ENCODE peak calls at places on chromosome 20, in five cellular contexts. S is A549, H is body of pancreas, Q is NB4, G is breast epithelium. Z is an unnamed sample.

GRCh38 chr20:21323640-21324039 is 20.5 kb downstream of the XRN2 start:
- DNase-seq in S (peak), H (no peak), Q (no peak), G (no peak), Z (no peak)

GRCh38 chr20:60055740-60056139 is 97.5 kb downstream of the CDH26 start:
- DNase-seq in S (no peak), H (peak), Q (peak), G (no peak), Z (no peak)

GRCh38 chr20:16397053-16397452 is 176.2 kb downstream of the KIF16B start:
- DNase-seq in S (no peak), H (peak), Q (no peak), G (peak), Z (peak)

GRCh38 chr20:55173601-55174000 is 698.2 kb downstream of the DOK5 start:
- DNase-seq in S (no peak), H (no peak), Q (no peak), G (no peak), Z (peak)

GRCh38 chr20:41848180-41848579 is 230.0 kb upstream of the CHD6 start:
- DNase-seq in S (peak), H (no peak), Q (peak), G (no peak), Z (no peak)

GRCh38 chr20:6178537-6178936 is 55.7 kb upstream of the FERMT1 start:
- DNase-seq in S (peak), H (no peak), Q (peak), G (no peak), Z (no peak)

GRCh38 chr20:63330940-63331339 is 30.2 kb downstream of the CHRNA4 start:
- DNase-seq in S (no peak), H (no peak), Q (no peak), G (no peak), Z (no peak)

GRCh38 chr20:63578224-63579016 is 4.4 kb upstream of the HELZ2 start:
- DNase-seq in S (no peak), H (no peak), Q (no peak), G (no peak), Z (no peak)

GRCh38 chr20:59518881-59519706 is 85.2 kb upstream of the PHACTR3 start:
- DNase-seq in S (peak), H (peak), Q (peak), G (no peak), Z (peak)

GRCh38 chr20:3465301-3465700 is 5.5 kb upstream of the ATRN start:
- DNase-seq in S (no peak), H (no peak), Q (no peak), G (no peak), Z (no peak)

GRCh38 chr20:44548171-44548678 is 26.4 kb upstream of the SERINC3 start:
- DNase-seq in S (no peak), H (no peak), Q (no peak), G (no peak), Z (no peak)

GRCh38 chr20:62625516-62625915 is 16.8 kb upstream of the SLCO4A1 start:
- DNase-seq in S (no peak), H (no peak), Q (no peak), G (no peak), Z (no peak)

GRCh38 chr20:58551631-58552030 is 36.4 kb upstream of the APCDD1L start:
- DNase-seq in S (no peak), H (no peak), Q (no peak), G (no peak), Z (peak)

DNA sequence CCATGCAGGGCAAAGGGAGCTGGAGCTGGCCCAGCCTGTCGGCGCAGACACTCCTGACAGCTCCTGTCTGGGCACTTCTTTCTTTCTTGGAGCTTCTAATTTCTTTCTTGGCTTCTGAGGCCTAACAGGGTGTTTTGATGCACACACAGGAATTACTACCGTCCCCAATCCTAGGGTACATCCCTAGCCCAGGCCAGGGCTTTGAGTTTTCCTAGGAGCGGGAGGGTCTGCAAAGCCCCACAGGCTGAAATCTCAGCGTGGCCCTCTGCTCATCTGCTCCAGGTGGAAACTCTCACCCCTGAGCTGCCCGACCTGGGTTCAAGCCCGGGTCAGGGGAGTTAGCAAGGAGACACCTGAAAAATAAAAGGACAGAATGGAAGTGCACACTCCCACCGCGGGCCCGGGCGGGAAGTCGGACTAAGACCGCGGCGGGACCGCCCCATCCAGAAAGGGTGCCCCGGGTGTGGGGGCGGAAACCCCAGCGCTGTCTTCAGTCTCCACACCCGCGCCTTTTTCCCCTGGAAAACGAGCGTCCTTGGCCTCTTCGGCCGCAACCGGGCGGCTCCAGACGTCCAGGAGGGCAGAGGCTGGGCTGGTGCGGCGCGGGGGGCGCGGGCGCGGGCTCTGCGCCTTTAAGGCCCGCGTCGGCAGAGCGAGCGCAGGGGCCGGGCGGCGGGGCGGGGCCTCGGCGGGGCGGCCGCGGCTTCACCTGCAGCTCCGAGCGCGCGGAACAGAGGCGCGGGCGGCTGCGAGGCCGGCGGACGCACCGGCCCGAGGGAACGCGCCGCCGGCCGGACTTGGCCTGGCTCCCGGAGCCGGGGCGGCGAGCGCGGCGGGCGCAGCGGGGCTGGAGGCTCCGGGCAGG is at the start of gene CDH4:
- DNase-seq in S (peak), H (peak), Q (no peak), G (no peak), Z (no peak)
- TF ChIP-seq POLR2A in S (peak), H (no peak), Q (no peak), G (no peak), Z (no peak)

GRCh38 chr20:1489764-1490436 is 1.3 kb downstream of the SIRPB2 start:
- DNase-seq in S (no peak), H (no peak), Q (peak), G (no peak), Z (peak)
- TF ChIP-seq CTCF in S (no peak), H (no peak), Q (no peak), G (no peak), Z (no peak)

GRCh38 chr20:50388733-50389436 is 121.3 kb upstream of the PTPN1 start:
- DNase-seq in S (no peak), H (no peak), Q (no peak), G (no peak), Z (no peak)

GRCh38 chr20:50390685-50391443 is 119.3 kb upstream of the PTPN1 start:
- DNase-seq in S (no peak), H (no peak), Q (no peak), G (no peak), Z (peak)

GRCh38 chr20:50389437-50389807 is 120.8 kb upstream of the PTPN1 start:
- DNase-seq in S (no peak), H (peak), Q (no peak), G (no peak), Z (peak)

GRCh38 chr20:50391444-50392137 is 118.6 kb upstream of the PTPN1 start:
- DNase-seq in S (no peak), H (no peak), Q (no peak), G (no peak), Z (no peak)

GRCh38 chr20:50389808-50390684 is 120.1 kb upstream of the PTPN1 start:
- DNase-seq in S (no peak), H (no peak), Q (no peak), G (no peak), Z (no peak)
- TF ChIP-seq POLR2A in S (no peak), H (no peak), Q (no peak), G (no peak), Z (no peak)

DNA sequence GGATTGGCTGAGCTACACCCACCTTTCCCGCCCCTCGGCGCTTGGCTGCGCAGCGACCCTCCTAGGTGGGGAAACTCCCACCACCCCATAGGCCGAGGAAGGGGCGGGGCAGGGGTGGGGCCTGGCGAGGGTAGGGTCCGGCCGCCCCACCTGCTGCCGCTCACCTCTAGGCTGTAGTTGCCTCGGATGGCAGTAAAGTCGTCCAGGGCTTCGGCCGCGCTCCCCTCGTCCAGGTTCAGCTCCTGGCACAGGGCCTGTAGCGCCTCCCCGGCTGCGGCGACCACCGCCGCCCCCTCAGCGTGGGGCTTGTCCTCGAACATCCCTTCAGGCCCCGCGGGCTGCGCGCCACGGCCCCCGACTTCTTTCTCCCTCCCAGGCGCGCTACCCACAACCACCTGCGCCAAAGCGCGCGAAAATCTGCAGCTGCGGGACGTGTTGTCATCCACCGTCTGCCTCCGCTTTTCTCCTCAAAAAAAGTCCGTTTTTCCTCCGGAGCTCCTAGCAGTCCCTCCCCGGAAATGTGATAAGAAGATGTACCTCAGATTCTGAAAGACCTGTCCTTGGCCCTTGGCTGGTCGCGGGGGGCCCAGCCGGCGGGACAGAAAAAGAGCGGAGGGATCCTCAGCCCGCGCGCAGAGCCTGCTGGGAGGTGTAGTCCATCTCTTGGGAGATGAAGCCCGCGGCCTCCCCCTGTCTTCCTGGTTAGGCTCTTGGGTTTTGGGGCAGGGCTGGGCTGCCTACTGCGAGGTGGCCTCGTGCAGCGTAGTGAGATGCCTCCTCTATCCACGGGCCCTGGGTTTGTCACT is at the start of gene RBL1:
- DNase-seq in S (peak), H (peak), Q (peak), G (peak), Z (peak)
- TF ChIP-seq CTCF in S (no peak), H (peak), Q (no peak), G (no peak), Z (peak)

GRCh38 chr20:33675127-33675954 is 1.1 kb upstream of the NECAB3 start:
- DNase-seq in S (no peak), H (no peak), Q (no peak), G (no peak), Z (peak)

GRCh38 chr20:33673411-33674293 is 576 bp downstream of the NECAB3 start:
- DNase-seq in S (no peak), H (no peak), Q (peak), G (no peak), Z (no peak)

GRCh38 chr20:33676121-33676520 is 1.9 kb upstream of the NECAB3 start:
- DNase-seq in S (no peak), H (no peak), Q (no peak), G (no peak), Z (no peak)

GRCh38 chr20:33673115-33673410 is 1.2 kb downstream of the NECAB3 start:
- DNase-seq in S (no peak), H (no peak), Q (no peak), G (no peak), Z (no peak)

DNA sequence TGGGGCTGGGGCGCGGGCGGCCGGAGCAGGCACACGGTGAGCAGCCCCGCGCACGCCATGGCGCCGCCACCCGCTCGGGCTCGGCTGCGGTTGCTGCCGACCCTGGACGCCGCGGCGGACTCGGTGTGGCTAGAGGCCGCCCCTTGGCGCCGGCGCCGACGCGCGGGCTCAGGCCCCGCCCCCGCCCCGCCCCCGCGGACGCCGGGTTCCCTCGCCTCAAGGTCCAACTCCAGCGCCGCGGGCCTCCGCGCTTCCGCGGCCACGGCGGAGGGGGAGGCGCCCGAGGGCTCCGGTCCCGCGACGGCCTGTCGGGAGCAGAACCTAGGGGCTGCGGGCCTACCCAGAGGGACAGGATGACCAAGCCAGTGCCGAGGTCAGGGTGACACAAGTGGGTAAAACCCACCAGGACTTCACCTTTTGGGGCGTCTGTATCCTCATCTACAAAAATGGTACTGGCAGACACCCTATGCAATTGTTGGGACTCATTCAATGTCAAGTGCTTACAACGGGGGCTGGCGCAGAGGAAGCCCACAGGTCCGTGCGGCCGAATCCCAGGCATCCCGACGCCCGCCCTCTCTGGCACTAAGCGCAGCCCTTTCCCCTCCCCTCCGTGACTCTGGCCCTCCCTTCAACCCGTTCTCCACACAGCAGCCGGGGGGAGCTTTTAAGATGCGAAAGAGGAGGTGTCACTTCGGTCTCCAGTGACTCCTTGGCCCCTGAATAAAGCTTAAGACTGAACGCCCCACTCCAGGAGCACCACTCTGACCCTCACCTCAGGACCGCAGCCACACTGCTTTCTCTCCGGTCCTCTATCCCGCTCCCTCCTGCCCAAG is at the start of gene NECAB3:
- DNase-seq in S (peak), H (peak), Q (peak), G (no peak), Z (peak)
- TF ChIP-seq POLR2A in S (peak), H (peak), Q (peak), G (no peak), Z (no peak)

Z was measured in testis.